ENCODE peak calls at places on chromosomes 13 and 19, in five cellular contexts. Z, G, Y, U and S are unnamed samples.

GRCh38 chr19:17376935-17377600 is at the start of gene PLVAP:
- DNase-seq in U (peak), Z (peak), G (peak), Y (no peak), S (no peak)

GRCh38 chr19:4375620-4376228 is 24.6 kb downstream of the SH3GL1 start:
- DNase-seq in Z (peak), G (peak), U (peak), Y (peak), S (peak)

GRCh38 chr19:34237283-34237682 is 17.1 kb upstream of the GARRE1 start:
- DNase-seq in Y (no peak), G (no peak), Z (no peak), U (no peak), S (no peak)

GRCh38 chr19:1070576-1070930 is 3.6 kb downstream of the ARHGAP45 start:
- DNase-seq in Z (no peak), G (no peak), Y (no peak), U (no peak), S (no peak)

GRCh38 chr13:97005631-97006262 is 11.5 kb upstream of the OXGR1 start:
- DNase-seq in Z (no peak), G (no peak), U (no peak), Y (peak), S (no peak)

GRCh38 chr19:2627855-2628254 is 74.6 kb downstream of the GNG7 start:
- DNase-seq in G (no peak), U (no peak), Z (no peak), Y (peak), S (no peak)

GRCh38 chr13:69903081-69903480 is 204.5 kb upstream of the ATXN8OS start:
- DNase-seq in U (no peak), Z (no peak), Y (no peak), G (no peak), S (no peak)

GRCh38 chr13:47046706-47047105 is 149.9 kb upstream of the HTR2A start:
- DNase-seq in Z (no peak), Y (no peak), G (no peak), U (no peak), S (no peak)

GRCh38 chr13:42753697-42754096 is 27.7 kb upstream of the FAM216B start:
- DNase-seq in U (no peak), Y (peak), Z (no peak), G (no peak), S (no peak)

GRCh38 chr19:18388328-18389094 is 2.6 kb downstream of the GDF15 start:
- DNase-seq in U (peak), G (peak), Y (peak), Z (peak), S (peak)

GRCh38 chr13:30409911-30410704 is 12.2 kb upstream of the UBE2L5 start:
- DNase-seq in U (no peak), Z (no peak), G (no peak), Y (peak), S (no peak)

GRCh38 chr13:104286566-104287290 is 1220.5 kb upstream of the SLC10A2 start:
- DNase-seq in Z (no peak), Y (no peak), U (no peak), G (no peak), S (no peak)

GRCh38 chr13:36432106-36432544 is at the start of gene CCNA1:
- DNase-seq in G (peak), Z (peak), U (peak), Y (peak), S (peak)

GRCh38 chr19:46000497-46001246 is 5.4 kb downstream of the CCDC61 start:
- DNase-seq in Y (peak), U (peak), G (no peak), Z (peak), S (peak)

GRCh38 chr13:96460571-96460970 is 370.7 kb downstream of the HS6ST3 start:
- DNase-seq in U (no peak), G (no peak), Y (peak), Z (peak), S (no peak)

GRCh38 chr13:33264620-33264978 is 21.0 kb downstream of the STARD13 start:
- DNase-seq in Y (peak), G (no peak), U (no peak), Z (no peak), S (no peak)

GRCh38 chr13:29503041-29503837 is 92.2 kb downstream of the SLC7A1 start:
- DNase-seq in G (no peak), U (no peak), Z (no peak), Y (peak), S (no peak)

GRCh38 chr19:13734751-13735150 is 29.6 kb upstream of the MRI1 start:
- DNase-seq in Z (no peak), U (no peak), Y (no peak), G (no peak), S (no peak)

GRCh38 chr13:31980842-31981241 is 50.7 kb upstream of the FRY start:
- DNase-seq in Y (no peak), G (no peak), Z (no peak), U (no peak), S (no peak)

GRCh38 chr13:29702912-29703351 is 107.4 kb upstream of the SLC7A1 start:
- DNase-seq in Z (no peak), G (no peak), Y (peak), U (peak), S (no peak)

GRCh38 chr13:98565726-98566577 is 11.0 kb downstream of the STK24 start:
- DNase-seq in Z (no peak), G (no peak), U (no peak), Y (no peak), S (no peak)

GRCh38 chr19:14467816-14468215 is 7.3 kb downstream of the PTGER1 start:
- DNase-seq in Y (no peak), Z (no peak), U (peak), G (no peak), S (no peak)

GRCh38 chr13:98443329-98443728 is 133.6 kb downstream of the STK24 start:
- DNase-seq in G (no peak), U (peak), Y (peak), Z (no peak), S (no peak)

GRCh38 chr13:102945324-102945815 is 99.5 kb downstream of the ERCC5 start:
- DNase-seq in Y (no peak), U (no peak), Z (no peak), G (no peak), S (no peak)

GRCh38 chr13:73849292-73849691 is 284.9 kb downstream of the KLF12 start:
- DNase-seq in Y (peak), U (peak), G (peak), Z (no peak), S (no peak)

GRCh38 chr19:45800009-45800553 is 7.4 kb upstream of the DMWD start:
- DNase-seq in Y (peak), G (no peak), U (peak), Z (no peak), S (no peak)

GRCh38 chr13:105665284-105665683 is 870.2 kb downstream of the EFNB2 start:
- DNase-seq in G (no peak), Y (no peak), Z (no peak), U (no peak), S (no peak)

GRCh38 chr13:28955264-28955966 is 135.3 kb downstream of the MTUS2 start:
- DNase-seq in Y (no peak), G (no peak), Z (no peak), U (no peak), S (no peak)

GRCh38 chr19:45655073-45655472 is 12.9 kb upstream of the GIPR start:
- DNase-seq in Z (no peak), Y (no peak), G (no peak), U (no peak), S (no peak)

GRCh38 chr13:46751811-46752635 is 44.9 kb downstream of the ESD start:
- DNase-seq in Y (peak), U (peak), G (peak), Z (no peak), S (peak)